ENCODE peak calls at places on chromosomes 4 and X, in five cellular contexts. G, D, V, L and P are unnamed samples.

GRCh38 chrX:50707376-50707775 is 106.6 kb downstream of the SHROOM4 start:
- DNase-seq in G (no peak), D (peak; percentile 8), V (no peak), L (no peak), P (peak; percentile 39)

GRCh38 chrX:49230500-49231232 is 2.5 kb downstream of the CACNA1F start:
- DNase-seq in G (peak; percentile 88), D (peak; percentile 27), V (no peak), L (peak; percentile 48), P (no peak)

GRCh38 chrX:1491851-1492349 is 39.2 kb upstream of the ASMTL start:
- DNase-seq in G (no peak), D (peak; percentile 50), V (peak; percentile 48), L (peak; percentile 55), P (peak; percentile 33)

GRCh38 chr4:103786014-103786413 is 66.2 kb upstream of the TACR3 start:
- DNase-seq in G (no peak), D (peak; percentile 81), V (peak; percentile 57), L (no peak), P (peak; percentile 82)

GRCh38 chr4:102042843-102043802 is 252.6 kb downstream of the BANK1 start:
- DNase-seq in G (no peak), D (no peak), V (no peak), L (no peak), P (no peak)

GRCh38 chr4:22237846-22238513 is 277.9 kb downstream of the ADGRA3 start:
- DNase-seq in G (peak; percentile 59), D (peak; percentile 71), V (no peak), L (no peak), P (peak; percentile 39)

GRCh38 chr4:41787931-41788330 is 39.4 kb upstream of the PHOX2B start:
- DNase-seq in G (no peak), D (no peak), V (no peak), L (no peak), P (peak; percentile 75)

GRCh38 chr4:76194325-76194724 is 19.3 kb downstream of the SCARB2 start:
- DNase-seq in G (no peak), D (no peak), V (no peak), L (no peak), P (no peak)

GRCh38 chr4:69489856-69490255 is 5.8 kb downstream of the UGT2B4 start:
- DNase-seq in G (no peak), D (no peak), V (no peak), L (no peak), P (no peak)

GRCh38 chr4:145815626-145816025 is 123.0 kb downstream of the ZNF827 start:
- DNase-seq in G (no peak), D (no peak), V (no peak), L (no peak), P (no peak)

GRCh38 chrX:115553171-115553570 is 7.8 kb upstream of the PLS3 start:
- DNase-seq in G (no peak), D (no peak), V (no peak), L (no peak), P (peak; percentile 87)

GRCh38 chrX:111445485-111445884 is 33.5 kb upstream of the DCX start:
- DNase-seq in G (no peak), D (peak; percentile 54), V (no peak), L (peak; percentile 35), P (peak; percentile 94)

GRCh38 chr4:76760214-76760613 is 137.7 kb downstream of the SOWAHB start:
- DNase-seq in G (no peak), D (no peak), V (no peak), L (no peak), P (no peak)

GRCh38 chr4:13597604-13598003 is 29.9 kb downstream of the BOD1L1 start:
- DNase-seq in G (no peak), D (no peak), V (no peak), L (no peak), P (no peak)

GRCh38 chrX:108304210-108304609 is 134.0 kb downstream of the COL4A6 start:
- DNase-seq in G (no peak), D (no peak), V (no peak), L (no peak), P (peak; percentile 2)

GRCh38 chrX:125402807-125403206 is 83.1 kb downstream of the TEX13C start:
- DNase-seq in G (no peak), D (no peak), V (no peak), L (no peak), P (no peak)

GRCh38 chr4:95599777-95600436 is 51.1 kb upstream of the UNC5C start:
- DNase-seq in G (no peak), D (peak; percentile 51), V (no peak), L (no peak), P (no peak)

GRCh38 chrX:149939271-149940014 is 1.2 kb upstream of the EOLA2 start:
- DNase-seq in G (peak; percentile 94), D (peak; percentile 80), V (peak; percentile 90), L (peak; percentile 86), P (peak; percentile 90)

GRCh38 chr4:82493721-82494425 is 63.5 kb downstream of the ENOPH1 start:
- DNase-seq in G (no peak), D (no peak), V (no peak), L (no peak), P (no peak)

GRCh38 chrX:28946846-28947245 is 359.6 kb downstream of the IL1RAPL1 start:
- DNase-seq in G (no peak), D (no peak), V (no peak), L (no peak), P (no peak)

GRCh38 chrX:38929966-38930421 is 128.7 kb downstream of the MID1IP1 start:
- DNase-seq in G (no peak), D (peak; percentile 43), V (no peak), L (no peak), P (no peak)

GRCh38 chr4:11160288-11160687 is 268.4 kb downstream of the HS3ST1 start:
- DNase-seq in G (no peak), D (no peak), V (no peak), L (no peak), P (no peak)

DNA sequence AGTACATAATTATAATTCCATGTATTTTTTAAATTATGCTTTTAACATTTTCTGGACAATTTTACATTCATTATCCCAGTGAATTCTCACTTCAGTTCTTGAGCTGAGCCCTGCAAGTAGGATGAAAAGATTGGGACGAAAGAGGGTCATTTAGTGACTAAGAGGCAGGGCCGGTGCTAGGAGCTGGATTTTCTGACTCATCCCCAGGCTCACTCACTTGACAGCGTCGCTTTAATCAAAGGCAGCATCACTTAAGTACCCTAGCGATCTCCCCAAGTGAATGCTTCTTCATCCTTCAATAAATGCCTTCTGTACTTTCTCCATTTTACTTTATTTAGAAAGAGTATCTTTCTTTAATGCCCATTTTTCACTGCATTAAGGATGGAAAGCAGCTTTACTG is 263.6 kb downstream of the HS3ST1 start:
- DNase-seq in G (no peak), D (no peak), V (no peak), L (no peak), P (no peak)
- H3K27ac ChIP-seq in G (no peak overlapping the region), D (no peak overlapping the region), V (no peak overlapping the region), L (no peak overlapping the region), P (no peak overlapping the region)

DNA sequence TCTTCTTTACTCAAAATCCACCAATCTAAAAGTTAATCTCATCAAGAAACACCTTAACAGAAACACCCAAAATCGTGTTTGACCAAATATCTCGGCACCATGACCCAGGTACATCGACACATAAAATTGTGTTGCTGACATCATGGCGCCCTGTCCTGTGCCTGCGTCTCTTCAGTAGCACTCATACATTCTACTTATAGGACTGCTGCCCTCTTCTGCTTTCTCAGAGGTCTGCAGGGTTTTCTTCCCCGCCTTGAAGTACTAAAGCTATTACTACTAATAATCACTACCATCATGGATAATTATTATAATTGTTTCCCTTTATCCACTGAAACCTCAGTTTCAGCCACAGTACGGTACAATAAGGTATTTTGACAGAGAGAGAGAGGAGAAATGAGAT is 1403.1 kb upstream of the TENM3 start:
- DNase-seq in G (no peak), D (no peak), V (no peak), L (no peak), P (no peak)
- H3K27ac ChIP-seq in G (no peak overlapping the region), D (no peak overlapping the region), V (no peak overlapping the region), L (no peak overlapping the region), P (no peak overlapping the region)

DNA sequence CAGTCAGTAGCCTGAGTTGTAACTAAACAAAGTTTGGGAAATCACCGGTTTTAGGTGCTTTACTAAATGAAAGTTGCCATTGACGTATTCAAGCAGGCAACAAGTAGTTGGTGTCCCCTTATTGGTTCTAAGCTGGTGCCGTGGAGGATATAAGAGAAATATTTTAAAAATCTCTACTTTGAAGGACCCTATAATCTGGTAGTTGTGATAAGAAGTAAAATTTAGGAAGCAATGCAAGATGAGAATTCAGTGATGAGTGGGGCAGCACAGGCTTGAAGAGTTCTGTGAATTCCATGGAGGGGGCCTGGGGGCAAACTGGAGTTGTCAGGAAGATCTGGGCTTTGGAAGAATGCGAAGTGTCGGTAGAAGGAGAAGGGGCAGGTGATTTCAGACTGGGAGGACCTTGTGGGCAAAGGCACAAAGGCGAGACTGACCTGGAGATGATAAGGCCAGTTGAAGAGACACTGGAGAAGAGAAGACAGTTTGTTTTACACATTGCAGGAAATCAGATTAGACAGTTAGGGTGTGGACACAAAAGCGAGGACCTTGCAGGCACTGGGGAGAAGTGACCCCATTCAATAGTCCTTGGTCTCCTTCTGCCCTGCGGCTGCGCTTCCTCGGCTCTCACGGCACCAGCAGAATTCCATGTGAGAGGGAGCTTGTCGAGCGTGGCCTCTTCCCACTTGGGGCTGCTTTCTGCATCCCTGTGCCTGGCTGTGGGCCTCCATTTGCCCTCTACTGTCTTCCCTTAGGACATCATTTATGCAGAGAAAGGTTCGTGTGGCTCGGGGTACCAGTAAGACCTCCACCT is 1.3 kb downstream of the RHOH start:
- DNase-seq in G (no peak), D (peak; percentile 58), V (no peak), L (peak; percentile 76), P (no peak)
- H3K27ac ChIP-seq in G (peak overlapping the region; percentile 60), D (peak overlapping the region; percentile 97), V (no peak overlapping the region), L (peak overlapping the region; percentile 99), P (no peak overlapping the region)

GRCh38 chr4:158847535-158847934 is 78.7 kb downstream of the FNIP2 start:
- DNase-seq in G (no peak), D (no peak), V (no peak), L (no peak), P (no peak)

GRCh38 chr4:158841540-158841939 is 72.7 kb downstream of the FNIP2 start:
- DNase-seq in G (no peak), D (no peak), V (no peak), L (no peak), P (no peak)

GRCh38 chr4:158849681-158850080 is 80.9 kb downstream of the FNIP2 start:
- DNase-seq in G (no peak), D (no peak), V (no peak), L (no peak), P (no peak)

GRCh38 chr4:158850371-158850770 is 81.5 kb downstream of the FNIP2 start:
- DNase-seq in G (no peak), D (no peak), V (no peak), L (no peak), P (no peak)

DNA sequence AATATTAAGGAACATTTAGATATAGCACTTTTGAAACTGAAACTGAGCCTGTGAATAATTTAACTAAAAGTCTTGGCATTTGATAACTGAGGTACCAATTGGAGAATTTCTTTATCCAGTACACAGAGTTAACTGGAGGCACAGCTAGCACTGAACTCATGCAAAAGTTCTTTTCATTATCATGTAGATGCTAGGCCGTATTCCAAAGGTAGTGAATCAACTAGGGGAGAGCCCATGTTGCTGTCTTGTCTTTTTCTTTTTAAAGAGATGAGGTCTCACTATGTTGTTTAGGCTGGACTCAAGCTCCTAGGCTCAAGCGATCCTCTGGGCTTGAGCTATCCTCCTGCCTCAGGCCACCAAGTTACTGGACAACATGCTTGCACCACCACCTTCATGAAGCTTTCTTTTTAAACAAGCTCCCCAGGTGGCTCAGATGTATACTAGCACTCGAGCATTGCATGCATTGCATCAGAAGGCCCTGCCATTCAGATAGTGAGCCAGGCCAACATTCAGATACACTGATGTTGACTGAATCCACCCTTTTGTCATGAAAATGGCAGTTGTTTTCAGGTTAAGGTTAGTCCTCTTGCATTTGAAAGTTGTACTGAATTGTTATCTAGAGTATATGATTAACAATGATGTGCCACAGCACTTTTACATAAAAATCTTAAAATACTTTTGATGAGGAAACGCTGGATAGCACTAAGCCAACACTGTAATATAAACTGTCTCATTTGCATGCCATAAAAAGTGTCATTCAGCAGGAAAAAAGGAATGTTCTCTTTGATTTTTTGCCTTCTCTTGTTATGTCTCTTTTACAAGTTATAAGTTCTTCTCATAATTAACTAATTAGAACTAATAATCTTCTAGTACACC is 76.6 kb downstream of the FNIP2 start:
- DNase-seq in G (no peak), D (no peak), V (no peak), L (no peak), P (no peak)
- H3K27ac ChIP-seq in G (no peak overlapping the region), D (no peak overlapping the region), V (no peak overlapping the region), L (no peak overlapping the region), P (no peak overlapping the region)